ENCODE peak calls at places on chromosome 4, in ten cellular contexts. P is A549, V is body of pancreas, D is psoas muscle, H is OCI-LY7, G is pancreas, S is sigmoid colon, O is thoracic aorta, A is suprapubic skin, E is mesendoderm. U is an unnamed sample.

GRCh38 chr4:101114936-101115372 is 232.4 kb downstream of the PPP3CA start:
- DNase-seq in P (peak; percentile 57), G (no peak), S (no peak), H (no peak), V (no peak), A (no peak), E (peak; percentile 97), D (no peak), O (no peak), U (no peak)

GRCh38 chr4:78560296-78560963 is 8.9 kb downstream of the ANXA3 start:
- DNase-seq in A (no peak), H (no peak), E (peak; percentile 85), P (peak; percentile 71), V (no peak), S (no peak), O (no peak), D (no peak), G (no peak), U (no peak)

GRCh38 chr4:10096201-10096975 is 20.2 kb downstream of the WDR1 start:
- DNase-seq in S (peak; percentile 83), H (no peak), D (peak; percentile 80), V (no peak), A (no peak), P (peak; percentile 45), G (peak; percentile 57), O (peak; percentile 72), E (no peak), U (peak; percentile 64)

GRCh38 chr4:106763044-106763443 is 273.1 kb downstream of the DKK2 start:
- DNase-seq in E (peak; percentile 20), S (peak; percentile 68), A (no peak), G (no peak), H (no peak), D (no peak), V (no peak), P (no peak), O (no peak), U (no peak)

GRCh38 chr4:168051526-168051925 is 40.8 kb upstream of the ANXA10 start:
- DNase-seq in D (no peak), O (no peak), A (no peak), H (no peak), P (no peak), S (no peak), E (no peak), G (no peak), V (no peak), U (no peak)

GRCh38 chr4:186137193-186137792 is 32.8 kb downstream of the FAM149A start:
- DNase-seq in V (no peak), S (no peak), D (no peak), E (no peak), O (no peak), G (no peak), P (peak; percentile 11), H (peak; percentile 33), A (no peak), U (no peak)

GRCh38 chr4:129474698-129475097 is 378.7 kb downstream of the C4orf33 start:
- DNase-seq in S (no peak), A (no peak), P (no peak), H (no peak), V (no peak), E (peak; percentile 11), D (no peak), G (no peak), O (no peak), U (no peak)

GRCh38 chr4:21888195-21888976 is 60.2 kb downstream of the KCNIP4 start:
- DNase-seq in O (no peak), G (no peak), P (peak; percentile 4), V (no peak), S (no peak), E (no peak), A (no peak), D (no peak), H (no peak), U (no peak)

GRCh38 chr4:156773648-156774357 is 197.8 kb downstream of the PDGFC start:
- DNase-seq in S (no peak), E (no peak), H (no peak), G (no peak), P (peak; percentile 2), O (no peak), A (no peak), V (no peak), D (no peak), U (no peak)

GRCh38 chr4:119299221-119300071 is 22.5 kb downstream of the FABP2 start:
- DNase-seq in G (no peak), D (no peak), P (peak; percentile 14), O (no peak), A (no peak), H (peak; percentile 62), S (no peak), E (peak; percentile 56), V (no peak), U (no peak)

GRCh38 chr4:15774020-15774420 is 4.1 kb upstream of the CD38 start:
- DNase-seq in O (no peak), E (peak; percentile 15), G (no peak), A (no peak), V (no peak), H (no peak), S (no peak), D (no peak), P (peak; percentile 94), U (peak; percentile 63)

GRCh38 chr4:146381263-146381872 is 140.4 kb downstream of the SLC10A7 start:
- DNase-seq in P (no peak), A (no peak), G (no peak), O (no peak), V (no peak), H (no peak), S (no peak), E (peak; percentile 51), D (no peak), U (no peak)

GRCh38 chr4:5220028-5220427 is 168.7 kb downstream of the STK32B start:
- DNase-seq in V (no peak), E (peak; percentile 32), O (no peak), A (no peak), S (no peak), D (no peak), H (no peak), P (no peak), G (no peak), U (no peak)

GRCh38 chr4:113145519-113146291 is 96.3 kb downstream of the ANK2 start:
- DNase-seq in V (no peak), S (no peak), A (no peak), D (peak; percentile 56), G (no peak), O (no peak), H (no peak), E (peak; percentile 76), P (no peak), U (no peak)

GRCh38 chr4:15004701-15005301 is 2.5 kb downstream of the CPEB2 start:
- DNase-seq in G (peak; percentile 88), V (peak; percentile 88), H (peak; percentile 69), P (peak; percentile 52), A (peak; percentile 93), O (peak; percentile 58), E (peak; percentile 75), D (peak; percentile 93), S (peak; percentile 96), U (peak; percentile 86)

GRCh38 chr4:9870165-9870564 is 88.7 kb downstream of the DRD5 start:
- DNase-seq in E (peak; percentile 81), A (no peak), P (no peak), O (no peak), G (no peak), D (no peak), H (no peak), V (no peak), S (no peak), U (no peak)

GRCh38 chr4:2257361-2258001 is 4.4 kb downstream of the MXD4 start:
- DNase-seq in P (no peak), E (no peak), S (peak; percentile 69), V (peak; percentile 12), H (no peak), G (peak; percentile 13), D (peak; percentile 49), O (peak; percentile 1), A (peak; percentile 70), U (peak; percentile 27)

GRCh38 chr4:53576676-53577372 is 14.5 kb downstream of the LNX1 start:
- DNase-seq in E (no peak), V (no peak), D (no peak), S (no peak), H (no peak), O (no peak), A (no peak), G (no peak), P (peak; percentile 8), U (no peak)

GRCh38 chr4:36187723-36188333 is 56.5 kb downstream of the ARAP2 start:
- DNase-seq in H (peak; percentile 4), S (no peak), A (no peak), E (peak; percentile 50), P (peak; percentile 20), D (no peak), O (no peak), V (no peak), G (no peak), U (no peak)

DNA sequence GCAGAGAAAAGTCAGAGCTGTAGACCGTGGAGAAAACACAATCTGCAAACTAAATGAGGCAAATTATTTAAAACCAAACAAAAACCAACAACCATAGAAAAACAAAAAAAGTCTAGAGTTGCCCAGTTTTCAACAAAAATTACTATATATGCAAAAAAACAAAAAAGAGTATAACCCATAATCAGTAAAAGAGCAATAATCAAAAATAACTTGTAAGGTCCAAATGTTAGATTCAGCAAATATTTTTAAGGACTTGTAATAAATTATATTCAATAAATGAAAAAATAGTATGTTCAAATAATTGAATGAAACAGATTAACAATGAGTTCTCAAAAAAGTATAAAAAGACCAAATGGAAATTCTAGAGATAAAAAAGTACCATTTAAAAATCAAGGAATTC is 130.5 kb downstream of the LRBA start:
- DNase-seq in V (no peak), S (no peak), A (no peak), O (no peak), P (no peak), E (no peak), G (no peak), H (no peak), D (no peak), U (no peak)
- H3K27ac ChIP-seq in V (no peak overlapping the region), S (no peak overlapping the region), A (no peak overlapping the region), O (no peak overlapping the region), P (peak overlapping the region; percentile 50), E (no peak overlapping the region), G (no peak overlapping the region), H (no peak overlapping the region), D (no peak overlapping the region), U (no peak overlapping the region)

GRCh38 chr4:6639137-6639680 is 1.3 kb upstream of the MRFAP1 start:
- DNase-seq in P (no peak), G (no peak), O (no peak), E (no peak), A (peak; percentile 70), V (no peak), D (no peak), S (no peak), H (no peak), U (no peak)
- H3K27ac ChIP-seq in P (peak overlapping the region; percentile 98), G (no peak overlapping the region), O (no peak overlapping the region), E (no peak overlapping the region), A (no peak overlapping the region), V (no peak overlapping the region), D (no peak overlapping the region), S (no peak overlapping the region), H (no peak overlapping the region), U (no peak overlapping the region)

GRCh38 chr4:6740347-6740746 is 24.4 kb downstream of the BLOC1S4 start:
- DNase-seq in A (no peak), O (no peak), V (no peak), E (no peak), P (no peak), S (no peak), H (no peak), D (no peak), G (no peak), U (no peak)
- H3K27ac ChIP-seq in A (no peak overlapping the region), O (no peak overlapping the region), V (no peak overlapping the region), E (no peak overlapping the region), P (no peak overlapping the region), S (no peak overlapping the region), H (no peak overlapping the region), D (no peak overlapping the region), G (no peak overlapping the region), U (no peak overlapping the region)

GRCh38 chr4:38062088-38062893 is 102.1 kb downstream of the PTTG2 start:
- DNase-seq in E (peak; percentile 80), D (peak; percentile 79), H (peak; percentile 63), A (peak; percentile 86), O (peak; percentile 26), G (peak; percentile 77), S (peak; percentile 90), P (peak; percentile 60), V (peak; percentile 89), U (peak; percentile 75)
- H3K27ac ChIP-seq in E (no peak overlapping the region), D (no peak overlapping the region), H (no peak overlapping the region), A (peak overlapping the region; percentile 12), O (peak overlapping the region; percentile 1), G (no peak overlapping the region), S (peak overlapping the region; percentile 71), P (peak overlapping the region; percentile 46), V (peak overlapping the region; percentile 55), U (no peak overlapping the region)

U was measured in lung.